ENCODE peak calls at places on chromosome 6, in eight cellular contexts. One of them, this sample, is unnamed.
A peak's percentile ranks its signal among the peaks of the same experiment; 100 is the strongest.

GRCh38 chr6:51513891-51514290 is 573.5 kb downstream of the PKHD1 start:
- DNase-seq in left lung: no peak
- DNase-seq in fibroblast of mammary gland: no peak
- DNase-seq in stimulated activated CD4-positive, alpha-beta T cell treated with anti-CD3 and anti-CD28 coated beads, TNF-alpha, amount 100 ng/mL, for 24 hours: no peak
- DNase-seq in 8988T: no peak
- DNase-seq in vagina: no peak
- DNase-seq in psoas muscle: no peak
- DNase-seq in NCI-H2171: no peak
- DNase-seq in this sample: no peak

GRCh38 chr6:6713660-6714446 is 125.3 kb downstream of the LY86 start:
- DNase-seq in psoas muscle: no peak
- DNase-seq in stimulated activated CD4-positive, alpha-beta T cell treated with anti-CD3 and anti-CD28 coated beads, TNF-alpha, amount 100 ng/mL, for 24 hours: no peak
- DNase-seq in fibroblast of mammary gland: peak; percentile 85
- DNase-seq in left lung: no peak
- DNase-seq in 8988T: no peak
- DNase-seq in vagina: no peak
- DNase-seq in NCI-H2171: no peak
- DNase-seq in this sample: no peak

GRCh38 chr6:25193147-25193864 is 85.9 kb upstream of the CARMIL1 start:
- DNase-seq in fibroblast of mammary gland: peak; percentile 99
- DNase-seq in vagina: no peak
- DNase-seq in 8988T: no peak
- DNase-seq in left lung: no peak
- DNase-seq in psoas muscle: no peak
- DNase-seq in stimulated activated CD4-positive, alpha-beta T cell treated with anti-CD3 and anti-CD28 coated beads, TNF-alpha, amount 100 ng/mL, for 24 hours: no peak
- DNase-seq in NCI-H2171: no peak
- DNase-seq in this sample: peak; percentile 61

GRCh38 chr6:134932535-134933470 is 17.1 kb downstream of the ALDH8A1 start:
- DNase-seq in NCI-H2171: no peak
- DNase-seq in psoas muscle: no peak
- DNase-seq in stimulated activated CD4-positive, alpha-beta T cell treated with anti-CD3 and anti-CD28 coated beads, TNF-alpha, amount 100 ng/mL, for 24 hours: no peak
- DNase-seq in left lung: no peak
- DNase-seq in 8988T: no peak
- DNase-seq in fibroblast of mammary gland: no peak
- DNase-seq in vagina: no peak
- DNase-seq in this sample: no peak

GRCh38 chr6:42158011-42158410 is 15.2 kb upstream of the GUCA1A start:
- DNase-seq in vagina: no peak
- DNase-seq in 8988T: no peak
- DNase-seq in fibroblast of mammary gland: peak; percentile 64
- DNase-seq in psoas muscle: no peak
- DNase-seq in left lung: no peak
- DNase-seq in NCI-H2171: no peak
- DNase-seq in stimulated activated CD4-positive, alpha-beta T cell treated with anti-CD3 and anti-CD28 coated beads, TNF-alpha, amount 100 ng/mL, for 24 hours: no peak
- DNase-seq in this sample: no peak

GRCh38 chr6:137811121-137811911 is 55.7 kb upstream of the TNFAIP3 start:
- DNase-seq in fibroblast of mammary gland: peak; percentile 85
- DNase-seq in left lung: peak; percentile 90
- DNase-seq in stimulated activated CD4-positive, alpha-beta T cell treated with anti-CD3 and anti-CD28 coated beads, TNF-alpha, amount 100 ng/mL, for 24 hours: peak; percentile 77
- DNase-seq in 8988T: peak; percentile 37
- DNase-seq in psoas muscle: peak; percentile 62
- DNase-seq in vagina: no peak
- DNase-seq in NCI-H2171: no peak
- DNase-seq in this sample: peak; percentile 61

GRCh38 chr6:53945765-53946407 is 151.1 kb downstream of the LRRC1 start:
- DNase-seq in 8988T: no peak
- DNase-seq in fibroblast of mammary gland: no peak
- DNase-seq in NCI-H2171: no peak
- DNase-seq in left lung: no peak
- DNase-seq in psoas muscle: no peak
- DNase-seq in stimulated activated CD4-positive, alpha-beta T cell treated with anti-CD3 and anti-CD28 coated beads, TNF-alpha, amount 100 ng/mL, for 24 hours: no peak
- DNase-seq in vagina: no peak
- DNase-seq in this sample: no peak

GRCh38 chr6:159174263-159174974 is 5.2 kb downstream of the FNDC1 start:
- DNase-seq in fibroblast of mammary gland: peak; percentile 62
- DNase-seq in vagina: no peak
- DNase-seq in stimulated activated CD4-positive, alpha-beta T cell treated with anti-CD3 and anti-CD28 coated beads, TNF-alpha, amount 100 ng/mL, for 24 hours: peak; percentile 70
- DNase-seq in psoas muscle: peak; percentile 80
- DNase-seq in 8988T: peak; percentile 68
- DNase-seq in left lung: peak; percentile 76
- DNase-seq in NCI-H2171: peak; percentile 44
- DNase-seq in this sample: peak; percentile 72

GRCh38 chr6:2127484-2127911 is 117.9 kb downstream of the GMDS start:
- DNase-seq in NCI-H2171: no peak
- DNase-seq in stimulated activated CD4-positive, alpha-beta T cell treated with anti-CD3 and anti-CD28 coated beads, TNF-alpha, amount 100 ng/mL, for 24 hours: peak; percentile 49
- DNase-seq in psoas muscle: peak; percentile 75
- DNase-seq in left lung: no peak
- DNase-seq in fibroblast of mammary gland: no peak
- DNase-seq in vagina: no peak
- DNase-seq in 8988T: no peak
- DNase-seq in this sample: peak; percentile 90

GRCh38 chr6:26360451-26361416 is 4.3 kb upstream of the BTN3A2 start:
- DNase-seq in 8988T: no peak
- DNase-seq in NCI-H2171: no peak
- DNase-seq in fibroblast of mammary gland: no peak
- DNase-seq in vagina: no peak
- DNase-seq in left lung: no peak
- DNase-seq in psoas muscle: no peak
- DNase-seq in stimulated activated CD4-positive, alpha-beta T cell treated with anti-CD3 and anti-CD28 coated beads, TNF-alpha, amount 100 ng/mL, for 24 hours: no peak
- DNase-seq in this sample: no peak

GRCh38 chr6:14240411-14241166 is 123.0 kb downstream of the CD83 start:
- DNase-seq in left lung: no peak
- DNase-seq in NCI-H2171: no peak
- DNase-seq in 8988T: no peak
- DNase-seq in fibroblast of mammary gland: no peak
- DNase-seq in vagina: peak; percentile 52
- DNase-seq in stimulated activated CD4-positive, alpha-beta T cell treated with anti-CD3 and anti-CD28 coated beads, TNF-alpha, amount 100 ng/mL, for 24 hours: no peak
- DNase-seq in psoas muscle: no peak
- DNase-seq in this sample: no peak

GRCh38 chr6:151025076-151025475 is 159.6 kb downstream of the MTHFD1L start:
- DNase-seq in vagina: no peak
- DNase-seq in stimulated activated CD4-positive, alpha-beta T cell treated with anti-CD3 and anti-CD28 coated beads, TNF-alpha, amount 100 ng/mL, for 24 hours: no peak
- DNase-seq in NCI-H2171: no peak
- DNase-seq in fibroblast of mammary gland: no peak
- DNase-seq in psoas muscle: no peak
- DNase-seq in left lung: no peak
- DNase-seq in 8988T: no peak
- DNase-seq in this sample: no peak

GRCh38 chr6:149831380-149831820 is 32.8 kb downstream of the LRP11 start:
- DNase-seq in left lung: no peak
- DNase-seq in stimulated activated CD4-positive, alpha-beta T cell treated with anti-CD3 and anti-CD28 coated beads, TNF-alpha, amount 100 ng/mL, for 24 hours: no peak
- DNase-seq in fibroblast of mammary gland: no peak
- DNase-seq in psoas muscle: no peak
- DNase-seq in vagina: no peak
- DNase-seq in 8988T: no peak
- DNase-seq in NCI-H2171: no peak
- DNase-seq in this sample: no peak

GRCh38 chr6:72642435-72642834 is 20.6 kb downstream of the KCNQ5 start:
- DNase-seq in fibroblast of mammary gland: no peak
- DNase-seq in NCI-H2171: no peak
- DNase-seq in left lung: no peak
- DNase-seq in 8988T: no peak
- DNase-seq in psoas muscle: no peak
- DNase-seq in vagina: no peak
- DNase-seq in stimulated activated CD4-positive, alpha-beta T cell treated with anti-CD3 and anti-CD28 coated beads, TNF-alpha, amount 100 ng/mL, for 24 hours: no peak
- DNase-seq in this sample: no peak

GRCh38 chr6:3664641-3665041 is 86.9 kb downstream of the PXDC1 start:
- DNase-seq in left lung: no peak
- DNase-seq in NCI-H2171: no peak
- DNase-seq in stimulated activated CD4-positive, alpha-beta T cell treated with anti-CD3 and anti-CD28 coated beads, TNF-alpha, amount 100 ng/mL, for 24 hours: no peak
- DNase-seq in vagina: no peak
- DNase-seq in psoas muscle: no peak
- DNase-seq in fibroblast of mammary gland: no peak
- DNase-seq in 8988T: no peak
- DNase-seq in this sample: no peak

GRCh38 chr6:37375376-37375775 is 21.6 kb downstream of the RNF8 start:
- DNase-seq in left lung: no peak
- DNase-seq in stimulated activated CD4-positive, alpha-beta T cell treated with anti-CD3 and anti-CD28 coated beads, TNF-alpha, amount 100 ng/mL, for 24 hours: no peak
- DNase-seq in psoas muscle: no peak
- DNase-seq in NCI-H2171: no peak
- DNase-seq in vagina: no peak
- DNase-seq in 8988T: no peak
- DNase-seq in fibroblast of mammary gland: no peak
- DNase-seq in this sample: no peak

GRCh38 chr6:12328701-12329100 is 38.5 kb downstream of the EDN1 start:
- DNase-seq in fibroblast of mammary gland: no peak
- DNase-seq in left lung: no peak
- DNase-seq in NCI-H2171: no peak
- DNase-seq in psoas muscle: no peak
- DNase-seq in vagina: no peak
- DNase-seq in 8988T: no peak
- DNase-seq in stimulated activated CD4-positive, alpha-beta T cell treated with anti-CD3 and anti-CD28 coated beads, TNF-alpha, amount 100 ng/mL, for 24 hours: no peak
- DNase-seq in this sample: no peak

GRCh38 chr6:155174576-155175174 is 89.1 kb upstream of the CLDN20 start:
- DNase-seq in fibroblast of mammary gland: peak; percentile 86
- DNase-seq in stimulated activated CD4-positive, alpha-beta T cell treated with anti-CD3 and anti-CD28 coated beads, TNF-alpha, amount 100 ng/mL, for 24 hours: peak; percentile 48
- DNase-seq in NCI-H2171: peak; percentile 92
- DNase-seq in psoas muscle: peak; percentile 62
- DNase-seq in left lung: no peak
- DNase-seq in 8988T: peak; percentile 56
- DNase-seq in vagina: no peak
- DNase-seq in this sample: peak; percentile 69

GRCh38 chr6:54291146-54291545 is 17.1 kb upstream of the TINAG start:
- DNase-seq in NCI-H2171: no peak
- DNase-seq in 8988T: no peak
- DNase-seq in fibroblast of mammary gland: peak; percentile 87
- DNase-seq in vagina: no peak
- DNase-seq in left lung: no peak
- DNase-seq in stimulated activated CD4-positive, alpha-beta T cell treated with anti-CD3 and anti-CD28 coated beads, TNF-alpha, amount 100 ng/mL, for 24 hours: no peak
- DNase-seq in psoas muscle: no peak
- DNase-seq in this sample: no peak

GRCh38 chr6:119466226-119466625 is 116.7 kb upstream of the MAN1A1 start:
- DNase-seq in NCI-H2171: no peak
- DNase-seq in 8988T: no peak
- DNase-seq in stimulated activated CD4-positive, alpha-beta T cell treated with anti-CD3 and anti-CD28 coated beads, TNF-alpha, amount 100 ng/mL, for 24 hours: no peak
- DNase-seq in psoas muscle: no peak
- DNase-seq in vagina: no peak
- DNase-seq in fibroblast of mammary gland: no peak
- DNase-seq in left lung: no peak
- DNase-seq in this sample: no peak

GRCh38 chr6:99745651-99746050 is 139.0 kb downstream of the PRDM13 start:
- DNase-seq in vagina: no peak
- DNase-seq in left lung: no peak
- DNase-seq in fibroblast of mammary gland: no peak
- DNase-seq in stimulated activated CD4-positive, alpha-beta T cell treated with anti-CD3 and anti-CD28 coated beads, TNF-alpha, amount 100 ng/mL, for 24 hours: no peak
- DNase-seq in NCI-H2171: no peak
- DNase-seq in psoas muscle: no peak
- DNase-seq in 8988T: no peak
- DNase-seq in this sample: no peak

GRCh38 chr6:82833481-82833880 is 232.2 kb downstream of the UBE3D start:
- DNase-seq in stimulated activated CD4-positive, alpha-beta T cell treated with anti-CD3 and anti-CD28 coated beads, TNF-alpha, amount 100 ng/mL, for 24 hours: no peak
- DNase-seq in NCI-H2171: no peak
- DNase-seq in left lung: no peak
- DNase-seq in fibroblast of mammary gland: no peak
- DNase-seq in vagina: no peak
- DNase-seq in 8988T: no peak
- DNase-seq in psoas muscle: no peak
- DNase-seq in this sample: no peak

GRCh38 chr6:15653581-15653980 is 9.2 kb downstream of the DTNBP1 start:
- DNase-seq in fibroblast of mammary gland: no peak
- DNase-seq in left lung: no peak
- DNase-seq in NCI-H2171: peak; percentile 13
- DNase-seq in stimulated activated CD4-positive, alpha-beta T cell treated with anti-CD3 and anti-CD28 coated beads, TNF-alpha, amount 100 ng/mL, for 24 hours: no peak
- DNase-seq in 8988T: no peak
- DNase-seq in psoas muscle: no peak
- DNase-seq in vagina: no peak
- DNase-seq in this sample: no peak

GRCh38 chr6:16238057-16238657 is at the start of gene GMPR:
- DNase-seq in psoas muscle: peak; percentile 91
- DNase-seq in NCI-H2171: peak; percentile 57
- DNase-seq in left lung: peak; percentile 89
- DNase-seq in fibroblast of mammary gland: no peak
- DNase-seq in 8988T: peak; percentile 52
- DNase-seq in stimulated activated CD4-positive, alpha-beta T cell treated with anti-CD3 and anti-CD28 coated beads, TNF-alpha, amount 100 ng/mL, for 24 hours: peak; percentile 75
- DNase-seq in vagina: no peak
- DNase-seq in this sample: peak; percentile 88

GRCh38 chr6:157274116-157274470 is 49.2 kb downstream of the TMEM242 start:
- DNase-seq in stimulated activated CD4-positive, alpha-beta T cell treated with anti-CD3 and anti-CD28 coated beads, TNF-alpha, amount 100 ng/mL, for 24 hours: no peak
- DNase-seq in 8988T: no peak
- DNase-seq in vagina: no peak
- DNase-seq in NCI-H2171: no peak
- DNase-seq in left lung: no peak
- DNase-seq in psoas muscle: no peak
- DNase-seq in fibroblast of mammary gland: no peak
- DNase-seq in this sample: no peak